ENCODE peak calls at places on chromosomes 6 and 20, in six cellular contexts. P is hippocampal formation, V is heart right ventricle, F is Calu3, N is tibial nerve, W is activated T-cell treated with anti-CD3 and anti-CD28 coated beads for 1 hour. G is an unnamed sample.

GRCh38 chr6:159760602-159761057 is 1.2 kb upstream of the ACAT2 start:
- DNase-seq in P (no peak), V (no peak), F (no peak), N (no peak), W (no peak), G (no peak)

GRCh38 chr6:157832250-157832967 is 9.4 kb downstream of the SNX9 start:
- DNase-seq in P (no peak), V (no peak), F (no peak), N (no peak), W (no peak), G (no peak)

GRCh38 chr20:35523298-35523888 is 6.1 kb downstream of the C20orf173 start:
- DNase-seq in P (no peak), V (no peak), F (peak), N (peak), W (no peak), G (no peak)

GRCh38 chr20:58976095-58976730 is 4.8 kb upstream of the NELFCD start:
- DNase-seq in P (no peak), V (no peak), F (no peak), N (no peak), W (no peak), G (no peak)

GRCh38 chr20:23637282-23638221 is at the start of gene CST3:
- DNase-seq in P (peak), V (peak), F (peak), N (peak), W (no peak), G (no peak)

GRCh38 chr20:61477366-61477966 is 225.4 kb downstream of the CDH4 start:
- DNase-seq in P (no peak), V (no peak), F (no peak), N (no peak), W (no peak), G (no peak)

GRCh38 chr20:11651647-11652046 is 266.0 kb upstream of the BTBD3 start:
- DNase-seq in P (no peak), V (no peak), F (no peak), N (no peak), W (no peak), G (no peak)

GRCh38 chr20:44073011-44073674 is 113.8 kb downstream of the JPH2 start:
- DNase-seq in P (no peak), V (no peak), F (no peak), N (no peak), W (no peak), G (no peak)

GRCh38 chr6:116764961-116765841 is at the start of gene FAM162B:
- DNase-seq in P (peak), V (peak), F (peak), N (peak), W (no peak), G (no peak)